ENCODE peak calls at places on chromosomes 2 and 18, in seven cellular contexts. One of them, this sample, is unnamed.

GRCh38 chr18:72427721-72428120 is 116.4 kb downstream of the CBLN2 start:
- DNase-seq in mammary epithelial cell: no peak
- DNase-seq in dorsolateral prefrontal cortex: no peak
- DNase-seq in neural progenitor cell: no peak
- DNase-seq in kidney: no peak
- DNase-seq in A549: no peak
- DNase-seq in CD8-positive, alpha-beta T cell: no peak
- DNase-seq in this sample: no peak

GRCh38 chr2:26542194-26542455 is 64.2 kb upstream of the OTOF start:
- DNase-seq in mammary epithelial cell: no peak
- DNase-seq in dorsolateral prefrontal cortex: no peak
- DNase-seq in neural progenitor cell: no peak
- DNase-seq in kidney: no peak
- DNase-seq in A549: no peak
- DNase-seq in CD8-positive, alpha-beta T cell: no peak
- DNase-seq in this sample: no peak

GRCh38 chr2:188478724-188479123 is 187.1 kb downstream of the GULP1 start:
- DNase-seq in mammary epithelial cell: peak
- DNase-seq in dorsolateral prefrontal cortex: no peak
- DNase-seq in neural progenitor cell: no peak
- DNase-seq in kidney: no peak
- DNase-seq in A549: no peak
- DNase-seq in CD8-positive, alpha-beta T cell: no peak
- DNase-seq in this sample: no peak

GRCh38 chr2:121472465-121472993 is 58.2 kb upstream of the RNU4ATAC start:
- DNase-seq in mammary epithelial cell: no peak
- DNase-seq in dorsolateral prefrontal cortex: no peak
- DNase-seq in neural progenitor cell: no peak
- DNase-seq in kidney: no peak
- DNase-seq in A549: no peak
- DNase-seq in CD8-positive, alpha-beta T cell: no peak
- DNase-seq in this sample: no peak

GRCh38 chr18:4333043-4333442 is 122.1 kb downstream of the DLGAP1 start:
- DNase-seq in mammary epithelial cell: no peak
- DNase-seq in dorsolateral prefrontal cortex: no peak
- DNase-seq in neural progenitor cell: no peak
- DNase-seq in kidney: no peak
- DNase-seq in A549: no peak
- DNase-seq in CD8-positive, alpha-beta T cell: no peak
- DNase-seq in this sample: no peak

GRCh38 chr2:135657806-135658582 is 83.7 kb upstream of the UBXN4 start:
- DNase-seq in mammary epithelial cell: no peak
- DNase-seq in dorsolateral prefrontal cortex: no peak
- DNase-seq in neural progenitor cell: no peak
- DNase-seq in kidney: no peak
- DNase-seq in A549: no peak
- DNase-seq in CD8-positive, alpha-beta T cell: peak
- DNase-seq in this sample: peak

GRCh38 chr2:96144481-96145027 is 686 bp downstream of the DUSP2 start:
- DNase-seq in mammary epithelial cell: no peak
- DNase-seq in dorsolateral prefrontal cortex: no peak
- DNase-seq in neural progenitor cell: no peak
- DNase-seq in kidney: peak
- DNase-seq in A549: no peak
- DNase-seq in CD8-positive, alpha-beta T cell: peak
- DNase-seq in this sample: no peak

GRCh38 chr2:230865766-230866703 is 1.3 kb downstream of the ITM2C start:
- DNase-seq in mammary epithelial cell: peak
- DNase-seq in dorsolateral prefrontal cortex: peak
- DNase-seq in neural progenitor cell: peak
- DNase-seq in kidney: peak
- DNase-seq in A549: no peak
- DNase-seq in CD8-positive, alpha-beta T cell: peak
- DNase-seq in this sample: no peak

GRCh38 chr2:176415156-176415870 is 146.1 kb downstream of the MTX2 start:
- DNase-seq in mammary epithelial cell: no peak
- DNase-seq in dorsolateral prefrontal cortex: no peak
- DNase-seq in neural progenitor cell: peak
- DNase-seq in kidney: no peak
- DNase-seq in A549: no peak
- DNase-seq in CD8-positive, alpha-beta T cell: no peak
- DNase-seq in this sample: no peak

GRCh38 chr2:106115250-106115649 is 78.9 kb downstream of the UXS1 start:
- DNase-seq in mammary epithelial cell: peak
- DNase-seq in dorsolateral prefrontal cortex: no peak
- DNase-seq in neural progenitor cell: no peak
- DNase-seq in kidney: no peak
- DNase-seq in A549: peak
- DNase-seq in CD8-positive, alpha-beta T cell: no peak
- DNase-seq in this sample: no peak

GRCh38 chr2:172465417-172466334 is 38.3 kb downstream of the ITGA6 start:
- DNase-seq in mammary epithelial cell: peak
- DNase-seq in dorsolateral prefrontal cortex: peak
- DNase-seq in neural progenitor cell: peak
- DNase-seq in kidney: no peak
- DNase-seq in A549: peak
- DNase-seq in CD8-positive, alpha-beta T cell: peak
- DNase-seq in this sample: peak

GRCh38 chr2:95728878-95729511 is 137.2 kb downstream of the TRIM43 start:
- DNase-seq in mammary epithelial cell: peak
- DNase-seq in dorsolateral prefrontal cortex: peak
- DNase-seq in neural progenitor cell: no peak
- DNase-seq in kidney: no peak
- DNase-seq in A549: peak
- DNase-seq in CD8-positive, alpha-beta T cell: peak
- DNase-seq in this sample: peak

GRCh38 chr2:43159797-43160196 is 66.6 kb downstream of the ZFP36L2 start:
- DNase-seq in mammary epithelial cell: peak
- DNase-seq in dorsolateral prefrontal cortex: no peak
- DNase-seq in neural progenitor cell: no peak
- DNase-seq in kidney: no peak
- DNase-seq in A549: no peak
- DNase-seq in CD8-positive, alpha-beta T cell: no peak
- DNase-seq in this sample: no peak

GRCh38 chr2:135149251-135149650 is 97.2 kb downstream of the RAB3GAP1 start:
- DNase-seq in mammary epithelial cell: peak
- DNase-seq in dorsolateral prefrontal cortex: no peak
- DNase-seq in neural progenitor cell: no peak
- DNase-seq in kidney: no peak
- DNase-seq in A549: no peak
- DNase-seq in CD8-positive, alpha-beta T cell: no peak
- DNase-seq in this sample: no peak

GRCh38 chr2:143759455-143759854 is 630.2 kb downstream of the ARHGAP15 start:
- DNase-seq in mammary epithelial cell: no peak
- DNase-seq in dorsolateral prefrontal cortex: no peak
- DNase-seq in neural progenitor cell: peak
- DNase-seq in kidney: no peak
- DNase-seq in A549: no peak
- DNase-seq in CD8-positive, alpha-beta T cell: no peak
- DNase-seq in this sample: no peak

GRCh38 chr2:29047083-29047840 is 27.1 kb downstream of the PCARE start:
- DNase-seq in mammary epithelial cell: no peak
- DNase-seq in dorsolateral prefrontal cortex: no peak
- DNase-seq in neural progenitor cell: no peak
- DNase-seq in kidney: no peak
- DNase-seq in A549: no peak
- DNase-seq in CD8-positive, alpha-beta T cell: no peak
- DNase-seq in this sample: peak

GRCh38 chr18:34121157-34121807 is 103.4 kb downstream of the NOL4 start:
- DNase-seq in mammary epithelial cell: peak
- DNase-seq in dorsolateral prefrontal cortex: no peak
- DNase-seq in neural progenitor cell: no peak
- DNase-seq in kidney: no peak
- DNase-seq in A549: no peak
- DNase-seq in CD8-positive, alpha-beta T cell: no peak
- DNase-seq in this sample: no peak

GRCh38 chr2:217360111-217360510 is 500.2 kb upstream of the TNP1 start:
- DNase-seq in mammary epithelial cell: no peak
- DNase-seq in dorsolateral prefrontal cortex: no peak
- DNase-seq in neural progenitor cell: no peak
- DNase-seq in kidney: no peak
- DNase-seq in A549: no peak
- DNase-seq in CD8-positive, alpha-beta T cell: no peak
- DNase-seq in this sample: no peak

GRCh38 chr2:20135631-20136050 is 84.2 kb upstream of the LAPTM4A start:
- DNase-seq in mammary epithelial cell: no peak
- DNase-seq in dorsolateral prefrontal cortex: peak
- DNase-seq in neural progenitor cell: peak
- DNase-seq in kidney: peak
- DNase-seq in A549: peak
- DNase-seq in CD8-positive, alpha-beta T cell: peak
- DNase-seq in this sample: peak

GRCh38 chr2:71069376-71069775 is 928 bp downstream of the NAGK start:
- DNase-seq in mammary epithelial cell: peak
- DNase-seq in dorsolateral prefrontal cortex: no peak
- DNase-seq in neural progenitor cell: no peak
- DNase-seq in kidney: no peak
- DNase-seq in A549: no peak
- DNase-seq in CD8-positive, alpha-beta T cell: no peak
- DNase-seq in this sample: no peak

GRCh38 chr2:71073475-71073874 is 5.0 kb downstream of the NAGK start:
- DNase-seq in mammary epithelial cell: no peak
- DNase-seq in dorsolateral prefrontal cortex: no peak
- DNase-seq in neural progenitor cell: no peak
- DNase-seq in kidney: no peak
- DNase-seq in A549: no peak
- DNase-seq in CD8-positive, alpha-beta T cell: no peak
- DNase-seq in this sample: no peak

GRCh38 chr2:71070294-71071025 is 2.0 kb downstream of the NAGK start:
- DNase-seq in mammary epithelial cell: peak
- DNase-seq in dorsolateral prefrontal cortex: peak
- DNase-seq in neural progenitor cell: peak
- DNase-seq in kidney: no peak
- DNase-seq in A549: peak
- DNase-seq in CD8-positive, alpha-beta T cell: no peak
- DNase-seq in this sample: no peak

GRCh38 chr2:71072492-71072891 is 4.0 kb downstream of the NAGK start:
- DNase-seq in mammary epithelial cell: no peak
- DNase-seq in dorsolateral prefrontal cortex: no peak
- DNase-seq in neural progenitor cell: no peak
- DNase-seq in kidney: no peak
- DNase-seq in A549: no peak
- DNase-seq in CD8-positive, alpha-beta T cell: no peak
- DNase-seq in this sample: no peak

DNA sequence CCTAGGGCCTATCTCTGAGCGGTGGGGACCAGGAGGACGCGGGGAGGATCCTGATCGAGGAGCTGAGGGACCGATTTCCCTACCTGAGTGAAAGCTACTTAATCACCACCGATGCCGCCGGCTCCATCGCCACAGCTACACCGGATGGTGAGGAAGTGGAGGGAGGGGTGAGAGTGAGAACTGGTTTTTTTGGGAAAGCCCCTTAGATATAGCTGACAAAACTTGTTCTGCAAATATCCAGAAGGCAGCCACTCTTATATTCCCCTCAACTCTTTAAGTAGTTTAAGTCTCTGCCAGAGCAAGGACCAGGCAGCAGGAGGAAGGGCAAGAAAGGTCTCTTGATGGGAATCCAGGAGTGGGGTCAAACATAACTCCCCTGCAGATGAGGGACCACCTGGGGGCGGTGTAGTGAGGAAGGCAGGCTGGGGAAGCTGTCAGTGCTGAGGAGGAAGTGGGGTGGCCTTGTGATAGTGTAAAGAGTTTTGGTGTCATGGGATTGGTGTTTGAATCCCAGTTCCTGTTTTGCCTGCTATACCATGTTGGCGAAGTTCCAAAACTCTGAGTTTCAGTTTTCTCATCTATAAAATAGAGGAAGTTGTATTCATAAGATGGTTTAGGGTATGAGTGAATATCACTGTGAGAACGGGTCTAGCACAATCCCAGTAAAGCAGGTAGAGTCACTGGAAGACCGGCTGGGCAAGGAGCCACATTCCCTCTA is 3.4 kb downstream of the NAGK start:
- DNase-seq in mammary epithelial cell: peak
- DNase-seq in dorsolateral prefrontal cortex: no peak
- DNase-seq in neural progenitor cell: no peak
- DNase-seq in kidney: no peak
- DNase-seq in A549: no peak
- DNase-seq in CD8-positive, alpha-beta T cell: peak
- DNase-seq in this sample: peak
- H3K4me3 ChIP-seq in mammary epithelial cell: no peak
- H3K4me3 ChIP-seq in dorsolateral prefrontal cortex: no peak
- H3K4me3 ChIP-seq in neural progenitor cell: no peak
- H3K4me3 ChIP-seq in kidney: no peak
- H3K4me3 ChIP-seq in A549: no peak
- H3K4me3 ChIP-seq in CD8-positive, alpha-beta T cell: peak
- H3K4me3 ChIP-seq in this sample: no peak

DNA sequence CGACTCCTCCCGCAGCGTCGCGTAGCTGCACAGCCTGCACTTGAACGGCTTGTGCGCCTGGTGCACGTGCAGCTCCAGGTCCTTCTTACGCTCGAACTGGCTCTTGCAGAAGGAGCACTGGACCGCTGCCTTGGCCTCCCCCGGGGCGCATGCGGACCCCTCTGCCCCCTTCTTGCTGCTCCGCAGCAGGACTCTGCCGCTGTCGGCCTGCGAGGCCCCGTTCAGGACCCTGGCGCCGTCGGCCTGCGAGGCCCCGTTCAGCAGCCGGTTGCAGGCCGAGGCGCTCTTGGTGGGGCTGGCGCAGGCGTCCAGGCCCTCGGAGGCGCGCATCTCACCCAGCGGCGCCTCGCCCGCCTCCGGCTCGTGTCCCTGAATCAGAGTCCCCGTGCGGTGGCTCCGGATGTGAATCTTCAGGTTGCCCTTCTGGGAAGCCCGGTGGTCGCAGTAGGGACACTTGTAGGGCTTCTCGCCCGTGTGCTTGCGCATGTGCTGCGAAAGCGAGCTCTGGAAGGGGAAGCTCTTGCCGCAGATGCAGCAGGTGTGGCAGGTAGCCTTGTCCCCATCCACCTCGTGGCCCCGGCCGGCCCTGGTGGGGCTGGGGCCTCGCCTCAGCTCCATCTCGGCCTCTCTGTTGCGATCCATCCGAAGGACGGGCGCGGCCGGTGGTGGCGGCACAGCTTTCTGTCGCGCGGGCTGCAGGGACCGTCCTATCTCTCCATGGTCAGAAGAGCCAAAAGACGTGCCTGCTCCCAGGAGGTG is 52.5 kb downstream of the ZNF516 start:
- DNase-seq in mammary epithelial cell: no peak
- DNase-seq in dorsolateral prefrontal cortex: no peak
- DNase-seq in neural progenitor cell: no peak
- DNase-seq in kidney: peak
- DNase-seq in A549: no peak
- DNase-seq in CD8-positive, alpha-beta T cell: no peak
- DNase-seq in this sample: no peak
- H3K4me3 ChIP-seq in mammary epithelial cell: no peak
- H3K4me3 ChIP-seq in dorsolateral prefrontal cortex: no peak
- H3K4me3 ChIP-seq in neural progenitor cell: no peak
- H3K4me3 ChIP-seq in kidney: no peak
- H3K4me3 ChIP-seq in A549: no peak
- H3K4me3 ChIP-seq in CD8-positive, alpha-beta T cell: no peak
- H3K4me3 ChIP-seq in this sample: no peak

GRCh38 chr2:53880756-53881155 is 21.0 kb upstream of the GPR75 start:
- DNase-seq in mammary epithelial cell: peak
- DNase-seq in dorsolateral prefrontal cortex: no peak
- DNase-seq in neural progenitor cell: no peak
- DNase-seq in kidney: no peak
- DNase-seq in A549: no peak
- DNase-seq in CD8-positive, alpha-beta T cell: no peak
- DNase-seq in this sample: no peak
- H3K4me3 ChIP-seq in mammary epithelial cell: no peak
- H3K4me3 ChIP-seq in dorsolateral prefrontal cortex: no peak
- H3K4me3 ChIP-seq in neural progenitor cell: no peak
- H3K4me3 ChIP-seq in kidney: no peak
- H3K4me3 ChIP-seq in A549: no peak
- H3K4me3 ChIP-seq in CD8-positive, alpha-beta T cell: no peak
- H3K4me3 ChIP-seq in this sample: no peak

GRCh38 chr2:201196003-201196402 is 13.1 kb downstream of the CASP10 start:
- DNase-seq in mammary epithelial cell: no peak
- DNase-seq in dorsolateral prefrontal cortex: no peak
- DNase-seq in neural progenitor cell: no peak
- DNase-seq in kidney: no peak
- DNase-seq in A549: no peak
- DNase-seq in CD8-positive, alpha-beta T cell: no peak
- DNase-seq in this sample: no peak
- H3K4me3 ChIP-seq in mammary epithelial cell: no peak
- H3K4me3 ChIP-seq in dorsolateral prefrontal cortex: no peak
- H3K4me3 ChIP-seq in neural progenitor cell: no peak
- H3K4me3 ChIP-seq in kidney: peak
- H3K4me3 ChIP-seq in A549: no peak
- H3K4me3 ChIP-seq in CD8-positive, alpha-beta T cell: no peak
- H3K4me3 ChIP-seq in this sample: no peak

This sample was measured in Jurkat, Clone E6-1.